ENCODE peak calls at places on chromosome 3, in nine cellular contexts. One of them, this sample, is unnamed.

GRCh38 chr3:149342413-149343340 is 9.2 kb upstream of the TM4SF18 start:
- DNase-seq in iris pigment epithelial cell: peak
- DNase-seq in NCI-H1092 treated with DMSO at 0.1 percent for 48 hours: no peak
- DNase-seq in stimulated activated CD8-positive, alpha-beta memory T cell treated with anti-CD3 and anti-CD28 coated beads, Interleukin-15, amount 100 ng/mL, for 1 hour: no peak
- DNase-seq in nephron progenitor cell: no peak
- DNase-seq in T47D: no peak
- DNase-seq in uterus: no peak
- DNase-seq in ELR: peak
- DNase-seq in MCF 10A: peak
- DNase-seq in this sample: no peak

GRCh38 chr3:27533718-27534578 is 49.8 kb upstream of the SLC4A7 start:
- DNase-seq in MCF 10A: peak
- DNase-seq in NCI-H1092 treated with DMSO at 0.1 percent for 48 hours: no peak
- DNase-seq in stimulated activated CD8-positive, alpha-beta memory T cell treated with anti-CD3 and anti-CD28 coated beads, Interleukin-15, amount 100 ng/mL, for 1 hour: peak
- DNase-seq in ELR: peak
- DNase-seq in uterus: peak
- DNase-seq in nephron progenitor cell: no peak
- DNase-seq in iris pigment epithelial cell: peak
- DNase-seq in T47D: no peak
- DNase-seq in this sample: peak

GRCh38 chr3:197309528-197310361 is 11.3 kb upstream of the DLG1 start:
- DNase-seq in ELR: peak
- DNase-seq in uterus: no peak
- DNase-seq in T47D: peak
- DNase-seq in MCF 10A: peak
- DNase-seq in iris pigment epithelial cell: peak
- DNase-seq in nephron progenitor cell: no peak
- DNase-seq in NCI-H1092 treated with DMSO at 0.1 percent for 48 hours: no peak
- DNase-seq in stimulated activated CD8-positive, alpha-beta memory T cell treated with anti-CD3 and anti-CD28 coated beads, Interleukin-15, amount 100 ng/mL, for 1 hour: no peak
- DNase-seq in this sample: no peak

GRCh38 chr3:195012100-195012499 is 258.9 kb downstream of the XXYLT1 start:
- DNase-seq in nephron progenitor cell: no peak
- DNase-seq in MCF 10A: no peak
- DNase-seq in stimulated activated CD8-positive, alpha-beta memory T cell treated with anti-CD3 and anti-CD28 coated beads, Interleukin-15, amount 100 ng/mL, for 1 hour: no peak
- DNase-seq in NCI-H1092 treated with DMSO at 0.1 percent for 48 hours: no peak
- DNase-seq in uterus: no peak
- DNase-seq in ELR: no peak
- DNase-seq in T47D: no peak
- DNase-seq in iris pigment epithelial cell: no peak
- DNase-seq in this sample: no peak

GRCh38 chr3:184171562-184171961 is 3.1 kb upstream of the AP2M1 start:
- DNase-seq in ELR: peak
- DNase-seq in uterus: no peak
- DNase-seq in nephron progenitor cell: no peak
- DNase-seq in MCF 10A: peak
- DNase-seq in NCI-H1092 treated with DMSO at 0.1 percent for 48 hours: no peak
- DNase-seq in iris pigment epithelial cell: peak
- DNase-seq in stimulated activated CD8-positive, alpha-beta memory T cell treated with anti-CD3 and anti-CD28 coated beads, Interleukin-15, amount 100 ng/mL, for 1 hour: no peak
- DNase-seq in T47D: no peak
- DNase-seq in this sample: peak

GRCh38 chr3:189096092-189096491 is 75.7 kb upstream of the TPRG1 start:
- DNase-seq in iris pigment epithelial cell: no peak
- DNase-seq in stimulated activated CD8-positive, alpha-beta memory T cell treated with anti-CD3 and anti-CD28 coated beads, Interleukin-15, amount 100 ng/mL, for 1 hour: no peak
- DNase-seq in ELR: no peak
- DNase-seq in MCF 10A: no peak
- DNase-seq in nephron progenitor cell: no peak
- DNase-seq in uterus: no peak
- DNase-seq in T47D: no peak
- DNase-seq in NCI-H1092 treated with DMSO at 0.1 percent for 48 hours: no peak
- DNase-seq in this sample: no peak

GRCh38 chr3:157233923-157234322 is 74.0 kb upstream of the CCNL1 start:
- DNase-seq in NCI-H1092 treated with DMSO at 0.1 percent for 48 hours: no peak
- DNase-seq in stimulated activated CD8-positive, alpha-beta memory T cell treated with anti-CD3 and anti-CD28 coated beads, Interleukin-15, amount 100 ng/mL, for 1 hour: no peak
- DNase-seq in iris pigment epithelial cell: no peak
- DNase-seq in uterus: no peak
- DNase-seq in nephron progenitor cell: no peak
- DNase-seq in T47D: no peak
- DNase-seq in ELR: no peak
- DNase-seq in MCF 10A: no peak
- DNase-seq in this sample: no peak

GRCh38 chr3:138338816-138339215 is 9.2 kb upstream of the NME9 start:
- DNase-seq in T47D: no peak
- DNase-seq in NCI-H1092 treated with DMSO at 0.1 percent for 48 hours: no peak
- DNase-seq in stimulated activated CD8-positive, alpha-beta memory T cell treated with anti-CD3 and anti-CD28 coated beads, Interleukin-15, amount 100 ng/mL, for 1 hour: no peak
- DNase-seq in uterus: no peak
- DNase-seq in iris pigment epithelial cell: no peak
- DNase-seq in MCF 10A: no peak
- DNase-seq in nephron progenitor cell: no peak
- DNase-seq in ELR: no peak
- DNase-seq in this sample: no peak

GRCh38 chr3:37458162-37458895 is 283.9 kb upstream of the LRRFIP2 start:
- DNase-seq in NCI-H1092 treated with DMSO at 0.1 percent for 48 hours: no peak
- DNase-seq in T47D: no peak
- DNase-seq in stimulated activated CD8-positive, alpha-beta memory T cell treated with anti-CD3 and anti-CD28 coated beads, Interleukin-15, amount 100 ng/mL, for 1 hour: no peak
- DNase-seq in uterus: peak
- DNase-seq in MCF 10A: no peak
- DNase-seq in ELR: no peak
- DNase-seq in nephron progenitor cell: no peak
- DNase-seq in iris pigment epithelial cell: no peak
- DNase-seq in this sample: no peak

GRCh38 chr3:124584552-124585391 is 145.5 kb upstream of the UMPS start:
- DNase-seq in uterus: peak
- DNase-seq in stimulated activated CD8-positive, alpha-beta memory T cell treated with anti-CD3 and anti-CD28 coated beads, Interleukin-15, amount 100 ng/mL, for 1 hour: no peak
- DNase-seq in iris pigment epithelial cell: peak
- DNase-seq in NCI-H1092 treated with DMSO at 0.1 percent for 48 hours: no peak
- DNase-seq in MCF 10A: peak
- DNase-seq in T47D: peak
- DNase-seq in ELR: peak
- DNase-seq in nephron progenitor cell: peak
- DNase-seq in this sample: peak

This sample was measured in GM10248.